ENCODE peak calls at places on chromosomes 16 and 17, in six cellular contexts. One of them, this sample, is unnamed.

GRCh38 chr17:14744716-14745115 is 443.8 kb downstream of the HS3ST3B1 start:
- DNase-seq in IMR-90: peak; percentile 40
- DNase-seq in A549: no peak
- DNase-seq in K562: no peak
- DNase-seq in GM12878: no peak
- DNase-seq in SK-N-SH: no peak
- DNase-seq in this sample: no peak

GRCh38 chr17:59084154-59084553 is 22.5 kb downstream of the TRIM37 start:
- DNase-seq in IMR-90: no peak
- DNase-seq in A549: no peak
- DNase-seq in K562: no peak
- DNase-seq in GM12878: no peak
- DNase-seq in SK-N-SH: no peak
- DNase-seq in this sample: no peak

GRCh38 chr16:27852116-27852515 is 211.4 kb downstream of the GSG1L start:
- DNase-seq in IMR-90: no peak
- DNase-seq in A549: no peak
- DNase-seq in K562: no peak
- DNase-seq in GM12878: no peak
- DNase-seq in SK-N-SH: no peak
- DNase-seq in this sample: no peak

GRCh38 chr16:57797526-57798266 is 4.6 kb downstream of the KIFC3 start:
- DNase-seq in IMR-90: no peak
- DNase-seq in A549: peak; percentile 60
- DNase-seq in K562: no peak
- DNase-seq in GM12878: no peak
- DNase-seq in SK-N-SH: no peak
- DNase-seq in this sample: peak; percentile 91

GRCh38 chr17:57902800-57903759 is 52.1 kb downstream of the CUEDC1 start:
- DNase-seq in IMR-90: peak; percentile 81
- DNase-seq in A549: peak; percentile 99
- DNase-seq in K562: no peak
- DNase-seq in GM12878: peak; percentile 89
- DNase-seq in SK-N-SH: no peak
- DNase-seq in this sample: peak; percentile 97

GRCh38 chr16:1823821-1824220 is 2.8 kb downstream of the HAGH start:
- DNase-seq in IMR-90: peak; percentile 59
- DNase-seq in A549: peak; percentile 60
- DNase-seq in K562: peak; percentile 47
- DNase-seq in GM12878: no peak
- DNase-seq in SK-N-SH: no peak
- DNase-seq in this sample: peak; percentile 75

GRCh38 chr16:30459456-30459855 is 13.1 kb upstream of the ITGAL start:
- DNase-seq in IMR-90: no peak
- DNase-seq in A549: no peak
- DNase-seq in K562: no peak
- DNase-seq in GM12878: no peak
- DNase-seq in SK-N-SH: no peak
- DNase-seq in this sample: no peak

GRCh38 chr16:8569650-8570338 is 20.5 kb downstream of the TMEM114 start:
- DNase-seq in IMR-90: no peak
- DNase-seq in A549: no peak
- DNase-seq in K562: no peak
- DNase-seq in GM12878: no peak
- DNase-seq in SK-N-SH: no peak
- DNase-seq in this sample: no peak

GRCh38 chr16:9119795-9120194 is 28.4 kb downstream of the HAPSTR1 start:
- DNase-seq in IMR-90: peak; percentile 84
- DNase-seq in A549: no peak
- DNase-seq in K562: no peak
- DNase-seq in GM12878: no peak
- DNase-seq in SK-N-SH: no peak
- DNase-seq in this sample: no peak

GRCh38 chr16:4790871-4791270 is 2.7 kb upstream of the SEPTIN12 start:
- DNase-seq in IMR-90: no peak
- DNase-seq in A549: no peak
- DNase-seq in K562: no peak
- DNase-seq in GM12878: no peak
- DNase-seq in SK-N-SH: no peak
- DNase-seq in this sample: no peak

GRCh38 chr16:70470927-70471341 is 16.5 kb downstream of the FCSK start:
- DNase-seq in IMR-90: peak; percentile 10
- DNase-seq in A549: peak; percentile 66
- DNase-seq in K562: peak; percentile 58
- DNase-seq in GM12878: no peak
- DNase-seq in SK-N-SH: peak; percentile 87
- DNase-seq in this sample: peak; percentile 61

GRCh38 chr16:6209355-6209930 is 1111.8 kb upstream of the EEF2KMT start:
- DNase-seq in IMR-90: no peak
- DNase-seq in A549: no peak
- DNase-seq in K562: no peak
- DNase-seq in GM12878: no peak
- DNase-seq in SK-N-SH: no peak
- DNase-seq in this sample: no peak

GRCh38 chr16:9836118-9836736 is 346.0 kb downstream of the GRIN2A start:
- DNase-seq in IMR-90: no peak
- DNase-seq in A549: no peak
- DNase-seq in K562: peak; percentile 39
- DNase-seq in GM12878: no peak
- DNase-seq in SK-N-SH: no peak
- DNase-seq in this sample: no peak

DNA sequence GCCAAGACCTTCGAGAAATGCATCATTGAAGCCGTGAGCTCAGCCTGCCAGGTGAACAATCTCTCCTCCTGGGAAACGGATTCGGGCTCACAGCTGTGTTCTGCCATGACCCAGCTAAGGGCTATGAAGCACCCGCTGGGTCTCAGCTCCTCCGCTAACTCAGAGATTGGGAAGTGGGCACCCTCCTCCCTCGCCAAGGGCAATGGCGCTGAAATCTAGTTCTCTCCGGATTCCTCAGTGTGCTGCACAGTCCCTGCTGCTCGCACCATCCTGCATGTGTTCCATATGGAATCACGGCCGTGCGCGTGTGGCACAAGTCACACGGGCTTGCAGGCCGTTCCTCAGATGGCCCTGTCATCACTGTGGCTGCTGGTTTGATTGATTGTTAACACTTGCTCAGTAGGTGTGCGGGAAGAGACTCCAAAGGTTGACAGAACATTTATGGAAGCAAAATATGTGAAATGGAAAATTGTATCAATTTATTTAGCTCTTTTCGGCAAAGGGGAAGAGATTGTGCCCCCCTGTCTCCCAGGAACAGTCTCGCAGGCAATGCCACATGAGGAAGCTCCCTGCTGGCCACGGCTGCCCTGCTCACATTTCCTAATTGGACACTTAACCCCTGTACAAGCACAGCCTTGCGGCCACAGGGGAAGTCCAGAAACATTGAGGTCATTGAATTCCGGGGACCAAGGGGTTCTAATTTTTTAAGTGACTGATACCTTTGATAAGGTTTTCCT is 58.8 kb downstream of the RNF213 start:
- DNase-seq in IMR-90: no peak
- DNase-seq in A549: no peak
- DNase-seq in K562: no peak
- DNase-seq in GM12878: no peak
- DNase-seq in SK-N-SH: no peak
- DNase-seq in this sample: no peak
- TF ChIP-seq SMC3 in IMR-90: no peak
- TF ChIP-seq SMC3 in A549: no peak
- TF ChIP-seq SMC3 in K562: no peak
- TF ChIP-seq SMC3 in GM12878: no peak
- TF ChIP-seq SMC3 in SK-N-SH: no peak
- TF ChIP-seq SMC3 in this sample: no peak

GRCh38 chr16:83005653-83006160 is 378.9 kb downstream of the CDH13 start:
- DNase-seq in IMR-90: peak; percentile 47
- DNase-seq in A549: no peak
- DNase-seq in K562: no peak
- DNase-seq in GM12878: no peak
- DNase-seq in SK-N-SH: no peak
- DNase-seq in this sample: no peak

GRCh38 chr16:83002351-83003334 is 375.9 kb downstream of the CDH13 start:
- DNase-seq in IMR-90: peak; percentile 54
- DNase-seq in A549: no peak
- DNase-seq in K562: no peak
- DNase-seq in GM12878: no peak
- DNase-seq in SK-N-SH: no peak
- DNase-seq in this sample: no peak

GRCh38 chr16:82999711-83000110 is 372.9 kb downstream of the CDH13 start:
- DNase-seq in IMR-90: no peak
- DNase-seq in A549: no peak
- DNase-seq in K562: no peak
- DNase-seq in GM12878: no peak
- DNase-seq in SK-N-SH: no peak
- DNase-seq in this sample: no peak

DNA sequence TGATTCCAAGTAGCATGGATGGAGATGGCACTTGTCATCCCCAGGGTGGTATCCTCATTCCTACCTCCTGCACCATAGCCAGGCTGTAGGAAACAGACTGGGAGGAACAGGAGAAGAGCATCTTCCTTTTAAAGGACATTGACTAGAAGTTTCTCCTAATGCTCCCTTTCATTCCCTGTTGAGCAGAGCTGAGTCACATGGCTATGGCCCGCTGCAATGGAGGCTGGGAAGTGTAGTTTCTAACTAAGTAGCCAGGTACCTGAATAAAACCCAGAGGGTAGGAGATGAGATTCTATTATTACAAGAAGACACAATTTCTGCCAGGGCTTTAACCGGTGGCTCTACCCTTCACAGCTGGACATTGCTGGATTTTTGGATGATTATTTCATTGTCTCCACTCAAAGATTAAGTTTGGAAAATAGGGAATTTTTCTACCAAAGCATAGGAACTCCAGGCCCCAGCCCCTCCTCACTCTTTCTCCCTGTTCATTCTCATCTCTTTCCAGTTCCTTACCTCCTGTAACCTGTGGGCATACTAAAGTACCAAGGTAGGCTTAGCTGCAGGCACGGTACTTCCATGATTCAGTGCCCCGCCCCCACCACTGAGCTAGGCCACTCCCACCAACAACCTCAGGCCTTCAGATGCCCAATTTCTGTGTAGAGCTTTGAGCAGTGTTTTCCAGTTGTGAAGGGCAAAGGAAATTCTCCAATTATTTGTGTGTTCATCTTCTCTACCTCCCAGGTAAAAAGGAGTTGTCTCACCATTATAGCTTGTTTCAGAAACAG is 378.3 kb downstream of the CDH13 start:
- DNase-seq in IMR-90: no peak
- DNase-seq in A549: no peak
- DNase-seq in K562: no peak
- DNase-seq in GM12878: no peak
- DNase-seq in SK-N-SH: no peak
- DNase-seq in this sample: no peak
- TF ChIP-seq SMC3 in IMR-90: no peak
- TF ChIP-seq SMC3 in A549: no peak
- TF ChIP-seq SMC3 in K562: no peak
- TF ChIP-seq SMC3 in GM12878: no peak
- TF ChIP-seq SMC3 in SK-N-SH: no peak
- TF ChIP-seq SMC3 in this sample: no peak

GRCh38 chr17:78892936-78893379 is 10.0 kb downstream of the CEP295NL start:
- DNase-seq in IMR-90: no peak
- DNase-seq in A549: no peak
- DNase-seq in K562: no peak
- DNase-seq in GM12878: no peak
- DNase-seq in SK-N-SH: no peak
- DNase-seq in this sample: no peak

GRCh38 chr17:78892520-78892919 is 10.5 kb downstream of the CEP295NL start:
- DNase-seq in IMR-90: no peak
- DNase-seq in A549: no peak
- DNase-seq in K562: no peak
- DNase-seq in GM12878: no peak
- DNase-seq in SK-N-SH: peak; percentile 79
- DNase-seq in this sample: no peak

GRCh38 chr17:78895322-78895721 is 7.7 kb downstream of the CEP295NL start:
- DNase-seq in IMR-90: no peak
- DNase-seq in A549: no peak
- DNase-seq in K562: no peak
- DNase-seq in GM12878: no peak
- DNase-seq in SK-N-SH: no peak
- DNase-seq in this sample: no peak

GRCh38 chr17:78892062-78892456 is 10.9 kb downstream of the CEP295NL start:
- DNase-seq in IMR-90: no peak
- DNase-seq in A549: no peak
- DNase-seq in K562: no peak
- DNase-seq in GM12878: no peak
- DNase-seq in SK-N-SH: peak; percentile 89
- DNase-seq in this sample: no peak

GRCh38 chr17:78893684-78894083 is 9.3 kb downstream of the CEP295NL start:
- DNase-seq in IMR-90: no peak
- DNase-seq in A549: no peak
- DNase-seq in K562: no peak
- DNase-seq in GM12878: no peak
- DNase-seq in SK-N-SH: no peak
- DNase-seq in this sample: no peak
- TF ChIP-seq SMC3 in IMR-90: no peak
- TF ChIP-seq SMC3 in A549: no peak
- TF ChIP-seq SMC3 in K562: no peak
- TF ChIP-seq SMC3 in GM12878: no peak
- TF ChIP-seq SMC3 in SK-N-SH: no peak
- TF ChIP-seq SMC3 in this sample: no peak

GRCh38 chr17:72725432-72726068 is 366.9 kb downstream of the SLC39A11 start:
- DNase-seq in IMR-90: peak; percentile 66
- DNase-seq in A549: peak; percentile 72
- DNase-seq in K562: peak; percentile 50
- DNase-seq in GM12878: no peak
- DNase-seq in SK-N-SH: peak; percentile 78
- DNase-seq in this sample: peak; percentile 66
- TF ChIP-seq SMC3 in IMR-90: peak; percentile 90
- TF ChIP-seq SMC3 in A549: peak; percentile 96
- TF ChIP-seq SMC3 in K562: peak; percentile 74
- TF ChIP-seq SMC3 in GM12878: peak; percentile 66
- TF ChIP-seq SMC3 in SK-N-SH: peak; percentile 98
- TF ChIP-seq SMC3 in this sample: peak; percentile 99

This sample was measured in HepG2.